ENCODE peak calls at places on chromosomes 13 and 19, in four cellular contexts. V is breast epithelium, I is aorta, O is left ventricle myocardium inferior. J is an unnamed sample.

GRCh38 chr13:110600261-110600819 is 15.0 kb upstream of the NAXD start:
- DNase-seq in V (no peak), O (no peak), I (no peak), J (no peak)

GRCh38 chr13:42048625-42049453 is at the start of gene DGKH:
- DNase-seq in I (peak; percentile 88), V (peak; percentile 47), O (peak; percentile 87), J (peak; percentile 88)

GRCh38 chr13:64471916-64472315 is 2758.2 kb downstream of the PCDH9 start:
- DNase-seq in V (no peak), I (no peak), O (no peak), J (no peak)

GRCh38 chr19:49852631-49853126 is 1.7 kb downstream of the PTOV1 start:
- DNase-seq in O (no peak), V (no peak), I (no peak), J (no peak)

GRCh38 chr19:12872255-12872654 is 9.0 kb downstream of the DNASE2 start:
- DNase-seq in I (peak; percentile 19), V (no peak), O (no peak), J (no peak)

GRCh38 chr13:97241761-97242160 is 19.6 kb downstream of the MBNL2 start:
- DNase-seq in O (no peak), V (no peak), I (no peak), J (no peak)

GRCh38 chr13:89969996-89970709 is 1377.3 kb upstream of the MIR17HG start:
- DNase-seq in V (no peak), O (no peak), I (no peak), J (no peak)

GRCh38 chr13:36029171-36029570 is 102.0 kb downstream of the DCLK1 start:
- DNase-seq in O (no peak), V (no peak), I (no peak), J (no peak)

GRCh38 chr19:19650331-19650730 is 6.9 kb upstream of the GMIP start:
- DNase-seq in O (no peak), V (no peak), I (no peak), J (peak; percentile 15)

GRCh38 chr13:99072941-99073340 is 95.1 kb upstream of the DOCK9 start:
- DNase-seq in V (no peak), O (no peak), I (no peak), J (no peak)

DNA sequence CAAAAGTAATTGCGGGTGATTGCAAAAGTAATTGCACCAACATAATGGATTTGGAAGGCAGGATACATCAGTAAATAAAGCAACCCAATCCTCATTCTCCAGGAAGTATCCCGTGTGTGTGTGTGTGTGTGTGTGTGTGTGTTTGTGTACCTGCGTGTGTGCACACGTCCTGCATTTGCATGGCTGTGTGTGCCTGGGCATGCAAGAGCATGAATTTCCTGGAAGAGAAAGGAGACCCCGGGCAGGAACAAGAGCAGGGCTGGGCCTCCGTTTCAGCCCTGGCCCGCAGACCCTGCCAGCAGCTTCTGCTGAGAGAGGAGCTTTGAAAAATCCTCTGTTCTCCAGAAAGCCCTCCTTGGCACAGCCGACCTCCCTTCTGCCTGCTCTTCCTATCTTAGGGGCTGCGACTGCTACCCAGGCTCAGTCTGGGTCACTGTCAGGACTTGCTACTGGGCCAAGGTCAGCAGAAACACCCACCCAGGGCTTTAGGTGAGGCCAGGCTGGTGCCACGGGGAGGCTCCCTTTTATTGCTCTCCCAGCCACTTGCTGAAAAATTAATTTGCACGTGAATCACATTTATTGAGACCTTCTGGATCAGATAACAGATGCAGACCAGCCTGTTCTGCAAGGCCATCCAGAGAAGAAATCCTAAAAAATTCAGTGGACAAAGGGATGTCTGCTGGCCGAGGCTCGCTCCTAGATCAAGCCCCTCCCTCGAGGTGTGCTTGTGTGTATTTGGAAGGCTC is 258.3 kb downstream of the ZNF536 start:
- DNase-seq in V (no peak), I (no peak), O (no peak), J (no peak)
- H3K27ac ChIP-seq in V (no peak overlapping the region), I (no peak overlapping the region), O (no peak overlapping the region), J (no peak overlapping the region)

GRCh38 chr19:9668544-9668943 is 6.4 kb downstream of the ZNF562 start:
- DNase-seq in V (no peak), O (no peak), I (no peak), J (no peak)
- H3K9me3 ChIP-seq in V (peaks cover 94% of the 10 kb centered on the region), O (peaks cover 62% of the 10 kb centered on the region), I (peaks cover 4% of the 10 kb centered on the region), J (peaks cover 7% of the 10 kb centered on the region)

DNA sequence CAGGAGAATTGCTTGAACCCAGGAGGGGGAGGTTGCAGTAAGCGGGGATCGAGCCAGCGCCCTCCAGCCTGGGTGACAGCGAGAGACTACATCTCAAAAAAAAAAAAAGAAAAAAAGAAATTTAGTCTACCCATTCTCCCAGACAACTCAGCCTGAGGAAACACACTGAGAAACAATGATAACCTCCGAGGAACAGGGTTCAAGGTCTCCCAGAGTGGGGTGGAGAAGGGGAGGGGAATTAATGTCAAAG is 1.4 kb upstream of the VASP start:
- DNase-seq in O (no peak), V (no peak), I (no peak), J (no peak)
- H3K27ac ChIP-seq in O (peak overlapping the region; percentile 92), V (peak overlapping the region; percentile 94), I (no peak overlapping the region), J (peak overlapping the region; percentile 97)

DNA sequence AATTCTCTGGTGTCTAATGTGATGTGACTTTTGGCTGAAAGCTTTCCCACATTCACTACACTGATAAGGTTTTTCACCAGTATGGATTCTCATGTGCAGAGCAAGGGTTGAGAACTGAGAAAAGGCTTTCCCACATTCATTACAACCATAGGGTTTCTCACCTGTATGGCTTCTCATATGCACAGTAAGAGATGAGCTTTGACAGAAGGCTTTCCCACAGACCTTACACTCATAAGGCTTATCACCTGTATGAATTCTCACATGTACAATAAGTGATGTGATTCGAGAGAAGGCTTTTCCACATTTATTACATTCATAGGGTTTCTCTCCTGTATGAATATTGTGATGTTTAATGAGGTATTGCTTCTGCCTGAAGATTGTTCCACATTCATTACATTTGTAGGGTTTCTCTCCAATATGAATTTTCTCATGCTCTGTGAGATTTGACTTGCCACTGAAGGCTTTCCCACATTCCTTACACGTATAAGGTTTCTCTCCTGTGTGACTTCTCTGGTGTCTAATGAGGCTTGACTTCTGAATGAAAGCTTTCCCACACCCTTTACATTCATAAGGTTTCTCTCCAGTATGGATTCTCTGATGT is 14.0 kb downstream of the ZNF260 start:
- DNase-seq in V (no peak), O (no peak), I (no peak), J (no peak)
- H3K9me3 ChIP-seq in V (peaks cover 100% of the 10 kb centered on the region), O (peaks cover 100% of the 10 kb centered on the region), I (peaks cover 25% of the 10 kb centered on the region), J (peaks cover 84% of the 10 kb centered on the region)

DNA sequence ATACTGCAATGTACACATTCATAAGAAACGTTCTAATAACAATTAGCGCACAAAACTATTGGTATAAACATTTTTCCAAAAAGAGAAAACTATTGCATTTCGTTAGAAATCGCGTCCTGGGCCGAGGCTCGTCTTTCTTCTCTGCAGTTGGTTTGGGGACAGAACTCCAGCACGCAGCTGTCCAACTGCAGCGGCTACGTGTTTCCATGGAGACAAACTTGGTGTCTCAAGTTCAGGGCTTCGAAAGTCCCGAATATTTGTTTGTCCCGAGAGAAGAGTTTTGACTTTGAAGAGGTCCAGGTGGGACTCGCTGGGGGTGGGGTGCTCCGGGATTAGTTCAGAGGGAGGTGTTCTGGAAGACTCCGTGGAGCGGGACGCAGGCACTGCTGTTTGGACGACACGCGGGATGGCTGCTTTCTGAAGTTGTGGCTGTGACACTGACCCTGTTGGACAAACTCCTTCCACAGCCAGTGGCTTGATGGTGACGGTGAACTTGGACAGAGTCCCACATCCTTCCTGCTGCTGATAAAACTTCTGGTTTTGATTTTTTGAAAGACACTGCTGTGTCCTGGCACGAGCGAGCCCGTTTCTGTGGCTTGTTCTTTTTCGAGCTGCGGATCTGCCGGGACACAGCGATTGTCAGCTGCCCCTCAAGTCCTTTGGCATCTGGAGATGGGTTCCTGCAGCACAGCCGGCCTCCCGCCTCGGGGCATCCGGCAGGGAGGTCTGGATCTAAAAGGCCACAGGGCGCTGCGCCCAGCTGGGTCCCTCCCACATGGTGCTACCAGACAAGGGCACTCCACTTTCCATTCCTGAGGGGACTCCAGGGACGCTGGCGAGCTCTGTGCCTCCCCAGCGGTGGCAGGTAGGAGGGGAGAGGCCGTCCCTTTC is 15.8 kb upstream of the RANBP3 start:
- DNase-seq in V (no peak), I (no peak), O (peak; percentile 55), J (peak; percentile 80)
- H3K27ac ChIP-seq in V (peak overlapping the region; percentile 4), I (no peak overlapping the region), O (peak overlapping the region; percentile 55), J (no peak overlapping the region)

J was measured in heart left ventricle.